ENCODE peak calls at places on chromosomes 12 and 14, in six cellular contexts. R is astrocyte; C is kidney tubule cell; H is GM10248; X is effector CD4-positive, alpha-beta T cell; Q is iris pigment epithelial cell. Z is an unnamed sample.

GRCh38 chr12:75884465-75884985 is 147.1 kb downstream of the PHLDA1 start:
- DNase-seq in R (no peak), X (no peak), C (no peak), H (no peak), Q (no peak), Z (no peak)

GRCh38 chr14:64950889-64951288 is 8.3 kb upstream of the GPX2 start:
- DNase-seq in X (no peak), C (no peak), R (no peak), Q (no peak), H (no peak), Z (no peak)

GRCh38 chr12:56631790-56632700 is 1.9 kb upstream of the BAZ2A start:
- DNase-seq in X (peak), C (peak), Q (peak), H (peak), R (no peak), Z (peak)

GRCh38 chr12:56158926-56159461 is 835 bp downstream of the MYL6 start:
- DNase-seq in X (no peak), Q (peak), R (peak), H (peak), C (peak), Z (peak)

GRCh38 chr14:78848234-78848820 is 678.2 kb downstream of the NRXN3 start:
- DNase-seq in Q (peak), R (peak), C (peak), H (peak), X (no peak), Z (peak)

GRCh38 chr12:52280796-52281560 is 6.5 kb downstream of the KRT86 start:
- DNase-seq in C (peak), R (peak), X (no peak), Q (peak), H (no peak), Z (no peak)

GRCh38 chr12:59847127-59847526 is 251.3 kb downstream of the SLC16A7 start:
- DNase-seq in Q (no peak), H (no peak), C (no peak), R (no peak), X (no peak), Z (no peak)

GRCh38 chr12:128727999-128728398 is 95.8 kb downstream of the SLC15A4 start:
- DNase-seq in H (no peak), X (no peak), R (no peak), C (peak), Q (no peak), Z (no peak)

GRCh38 chr12:63036216-63036973 is 101.4 kb upstream of the PPM1H start:
- DNase-seq in Q (no peak), R (no peak), C (no peak), H (no peak), X (no peak), Z (no peak)

GRCh38 chr14:55117816-55118441 is 11.1 kb upstream of the LGALS3 start:
- DNase-seq in C (no peak), R (peak), Q (peak), H (no peak), X (no peak), Z (no peak)

GRCh38 chr12:12979731-12980259 is 20.3 kb downstream of the HEBP1 start:
- DNase-seq in H (no peak), C (peak), Q (peak), R (peak), X (no peak), Z (no peak)

GRCh38 chr12:47286676-47287075 is 206.9 kb upstream of the AMIGO2 start:
- DNase-seq in C (no peak), X (no peak), H (no peak), Q (no peak), R (no peak), Z (no peak)

GRCh38 chr12:27780612-27781408 is 774 bp upstream of the MANSC4 start:
- DNase-seq in H (peak), X (peak), R (peak), Q (peak), C (peak), Z (peak)

Z was measured in OCI-LY7.